ENCODE peak calls at places on chromosome 20, in nine cellular contexts. G, I, L, E, P, O, T, W and H are unnamed samples.

GRCh38 chr20:6613280-6613861 is 154.1 kb upstream of the BMP2 start:
- DNase-seq in G (no peak), I (peak; percentile 52), L (no peak), E (no peak), P (no peak), O (peak; percentile 2), T (no peak), W (no peak), H (no peak)

GRCh38 chr20:10622657-10623418 is 51.0 kb downstream of the JAG1 start:
- DNase-seq in G (no peak), I (no peak), L (peak; percentile 60), E (no peak), P (peak; percentile 71), O (no peak), T (no peak), W (no peak), H (no peak)

GRCh38 chr20:50271674-50272412 is 81.2 kb downstream of the CEBPB start:
- DNase-seq in G (no peak), I (no peak), L (no peak), E (no peak), P (no peak), O (no peak), T (no peak), W (no peak), H (no peak)

GRCh38 chr20:62203378-62204030 is 16.6 kb downstream of the HRH3 start:
- DNase-seq in G (no peak), I (no peak), L (no peak), E (no peak), P (no peak), O (no peak), T (no peak), W (no peak), H (no peak)

GRCh38 chr20:33013701-33014326 is 6.3 kb downstream of the BPIFB2 start:
- DNase-seq in G (no peak), I (no peak), L (no peak), E (no peak), P (no peak), O (no peak), T (no peak), W (no peak), H (no peak)

GRCh38 chr20:3716195-3716834 is 3.9 kb upstream of the SIGLEC1 start:
- DNase-seq in G (no peak), I (peak; percentile 52), L (no peak), E (peak; percentile 74), P (peak; percentile 4), O (peak; percentile 71), T (peak; percentile 74), W (peak; percentile 79), H (peak; percentile 57)

GRCh38 chr20:51529027-51529749 is 13.3 kb downstream of the NFATC2 start:
- DNase-seq in G (no peak), I (no peak), L (no peak), E (no peak), P (peak; percentile 59), O (peak; percentile 68), T (no peak), W (no peak), H (no peak)

GRCh38 chr20:63850689-63851547 is 10.4 kb upstream of the ABHD16B start:
- DNase-seq in G (no peak), I (no peak), L (no peak), E (no peak), P (no peak), O (peak; percentile 94), T (no peak), W (no peak), H (no peak)

GRCh38 chr20:45343867-45344721 is 4.1 kb downstream of the SDC4 start:
- DNase-seq in G (no peak), I (peak; percentile 97), L (no peak), E (no peak), P (peak; percentile 91), O (no peak), T (no peak), W (peak; percentile 51), H (no peak)

GRCh38 chr20:5665417-5665816 is 84.8 kb upstream of the SHLD1 start:
- DNase-seq in G (no peak), I (no peak), L (no peak), E (no peak), P (no peak), O (no peak), T (no peak), W (no peak), H (no peak)

GRCh38 chr20:48166082-48166835 is 381.0 kb upstream of the SULF2 start:
- DNase-seq in G (no peak), I (no peak), L (no peak), E (no peak), P (no peak), O (no peak), T (no peak), W (no peak), H (no peak)

GRCh38 chr20:50413088-50413500 is 97.1 kb upstream of the PTPN1 start:
- DNase-seq in G (no peak), I (no peak), L (no peak), E (no peak), P (no peak), O (no peak), T (no peak), W (no peak), H (no peak)

GRCh38 chr20:50417484-50418235 is 92.5 kb upstream of the PTPN1 start:
- DNase-seq in G (no peak), I (no peak), L (no peak), E (no peak), P (no peak), O (no peak), T (no peak), W (no peak), H (no peak)

GRCh38 chr20:57449398-57450354 is 58.5 kb downstream of the RBM38 start:
- DNase-seq in G (no peak), I (no peak), L (no peak), E (no peak), P (no peak), O (no peak), T (no peak), W (no peak), H (no peak)
- TF ChIP-seq CTCF in G (no peak), I (no peak), L (no peak), E (no peak), P (no peak), O (no peak), T (peak; percentile 26), W (no peak), H (no peak)

GRCh38 chr20:57527728-57528127 is 2.8 kb upstream of the CTCFL start:
- DNase-seq in G (no peak), I (no peak), L (no peak), E (no peak), P (no peak), O (no peak), T (no peak), W (no peak), H (no peak)

GRCh38 chr20:57526067-57526884 is 1.3 kb upstream of the CTCFL start:
- DNase-seq in G (no peak), I (no peak), L (no peak), E (no peak), P (no peak), O (peak; percentile 28), T (peak; percentile 45), W (peak; percentile 63), H (peak; percentile 44)

GRCh38 chr20:57528148-57528547 is 3.2 kb upstream of the CTCFL start:
- DNase-seq in G (no peak), I (no peak), L (no peak), E (no peak), P (no peak), O (no peak), T (no peak), W (no peak), H (no peak)

GRCh38 chr20:57525328-57526053 is 551 bp upstream of the CTCFL start:
- DNase-seq in G (no peak), I (no peak), L (no peak), E (no peak), P (no peak), O (no peak), T (no peak), W (no peak), H (no peak)

DNA sequence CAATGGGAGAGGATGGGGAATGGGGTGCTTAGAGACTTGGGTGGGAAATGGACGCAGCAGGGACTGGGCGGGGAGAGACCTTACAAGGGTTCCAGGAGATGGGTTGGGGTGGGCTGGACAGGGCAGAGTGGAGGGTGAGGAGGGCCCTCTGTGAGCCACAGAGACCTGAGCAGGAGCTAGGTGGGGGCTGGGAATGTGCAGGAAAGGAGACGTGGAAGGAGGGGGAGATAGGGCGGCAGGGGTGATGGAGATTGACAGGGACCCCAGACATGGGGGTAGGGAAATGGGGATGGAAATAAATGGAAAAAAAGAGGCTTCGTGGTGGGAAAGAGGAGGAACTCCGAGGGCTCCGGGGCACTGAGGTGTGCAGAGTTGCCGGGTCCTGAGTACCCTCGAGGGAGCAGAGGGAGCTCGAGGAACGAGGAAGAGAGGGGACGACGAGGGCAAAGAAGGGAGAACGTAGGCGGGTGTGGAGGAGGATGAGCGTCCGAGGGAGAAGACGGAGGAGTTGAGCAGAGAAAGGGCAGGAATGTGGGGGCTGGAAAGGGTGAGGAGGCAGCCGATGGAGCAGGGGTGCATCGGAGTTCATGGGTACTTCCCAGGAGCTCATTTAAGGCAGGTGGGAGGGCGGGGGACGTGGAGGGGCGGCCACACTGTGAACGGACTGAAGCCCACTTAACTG is 2.1 kb upstream of the CTCFL start:
- DNase-seq in G (no peak), I (no peak), L (no peak), E (no peak), P (no peak), O (no peak), T (no peak), W (no peak), H (peak; percentile 16)
- TF ChIP-seq CTCF in G (no peak), I (no peak), L (no peak), E (no peak), P (no peak), O (no peak), T (no peak), W (peak; percentile 43), H (no peak)

DNA sequence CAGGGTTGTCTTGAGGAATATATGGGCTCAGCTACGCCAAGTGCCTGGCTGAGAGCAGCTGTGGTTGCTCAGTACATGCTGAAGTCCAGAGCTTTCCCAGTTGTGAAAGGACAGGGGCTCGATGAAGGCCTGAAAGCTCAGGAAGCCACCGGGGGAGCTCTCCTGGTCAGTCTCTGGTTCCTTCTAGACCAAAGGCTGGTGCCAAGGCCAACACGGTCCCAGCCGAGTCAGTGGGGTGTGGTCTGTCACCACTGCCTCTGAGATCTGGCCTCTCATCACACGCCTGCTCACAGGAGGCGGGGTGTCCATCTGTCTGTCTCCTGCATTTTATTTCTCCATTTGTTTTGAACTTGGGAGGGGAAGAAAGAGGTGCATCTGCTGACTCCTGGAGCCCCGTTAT is 4.9 kb upstream of the FAM83C start:
- DNase-seq in G (no peak), I (no peak), L (peak; percentile 5), E (no peak), P (no peak), O (no peak), T (no peak), W (peak; percentile 50), H (no peak)
- TF ChIP-seq CTCF in G (no peak), I (no peak), L (no peak), E (no peak), P (peak; percentile 32), O (no peak), T (no peak), W (no peak), H (no peak)

DNA sequence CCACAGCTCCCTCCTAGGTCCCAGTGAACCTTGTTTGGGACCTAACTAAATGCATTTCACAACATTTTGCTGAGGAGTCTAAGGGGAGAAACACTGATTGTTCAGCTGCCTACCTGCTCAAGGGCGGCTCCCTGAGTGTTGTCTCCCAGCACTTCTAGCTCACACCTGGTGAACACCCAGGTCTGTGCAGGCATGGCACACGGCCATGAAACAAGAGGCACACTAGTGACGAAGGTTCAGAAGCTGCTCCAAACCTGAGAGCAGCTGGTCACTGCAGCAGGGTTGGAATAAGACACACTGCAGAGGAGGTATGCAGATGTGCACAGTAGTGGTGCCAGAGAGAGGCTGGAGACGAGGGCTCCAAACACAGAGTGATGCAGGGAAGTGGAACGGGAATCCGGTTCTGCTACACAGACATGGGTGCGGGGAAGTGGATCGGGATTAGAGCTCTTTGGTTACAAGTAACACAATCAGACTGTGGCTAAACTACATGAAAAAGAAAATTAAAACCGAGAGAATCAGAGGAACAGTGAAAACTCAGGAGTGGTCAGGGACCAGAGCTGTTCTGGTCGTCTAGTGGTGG is 486.1 kb upstream of the CDH4 start:
- DNase-seq in G (no peak), I (no peak), L (no peak), E (no peak), P (no peak), O (no peak), T (no peak), W (no peak), H (no peak)
- TF ChIP-seq CTCF in G (no peak), I (no peak), L (no peak), E (no peak), P (no peak), O (no peak), T (no peak), W (no peak), H (no peak)